ENCODE peak calls at places on chromosomes 4 and X, in six cellular contexts. B is activated CD8-positive, alpha-beta T cell treated with anti-CD3 and anti-CD28 coated beads for 36 hours; K is GM23338; J is HCT116; N is nephron progenitor cell; H is activated B cell treated with CpG ODN at 0.5 μM for 24 hours. I is an unnamed sample.

GRCh38 chr4:48967626-48968025 is 18.4 kb upstream of the CWH43 start:
- DNase-seq in K (peak; percentile 26), J (no peak), B (no peak), N (no peak), H (no peak), I (no peak)

GRCh38 chr4:156705291-156705690 is 266.3 kb downstream of the PDGFC start:
- DNase-seq in K (no peak), H (no peak), B (no peak), N (no peak), J (no peak), I (no peak)

GRCh38 chr4:180870623-180871022 is 1372.6 kb upstream of the TENM3 start:
- DNase-seq in B (no peak), N (no peak), K (no peak), H (no peak), J (no peak), I (no peak)

GRCh38 chr4:184123009-184123408 is 94.7 kb downstream of the ENPP6 start:
- DNase-seq in K (no peak), H (no peak), J (no peak), B (no peak), N (no peak), I (no peak)

GRCh38 chr4:26590639-26591038 is 6.8 kb downstream of the TBC1D19 start:
- DNase-seq in N (no peak), H (no peak), K (no peak), J (peak; percentile 60), B (no peak), I (no peak)

GRCh38 chr4:184934184-184934583 is 84.1 kb upstream of the HELT start:
- DNase-seq in B (no peak), J (no peak), K (no peak), H (no peak), N (no peak), I (no peak)

GRCh38 chr4:121800638-121800960 is 524 bp upstream of the EXOSC9 start:
- DNase-seq in N (no peak), H (no peak), J (no peak), B (no peak), K (no peak), I (no peak)

GRCh38 chr4:14336656-14337055 is 665.6 kb upstream of the CPEB2 start:
- DNase-seq in N (no peak), B (no peak), H (no peak), J (no peak), K (no peak), I (no peak)

GRCh38 chr4:169604131-169604900 is 8.1 kb downstream of the NEK1 start:
- DNase-seq in K (no peak), H (no peak), J (no peak), N (no peak), B (peak; percentile 62), I (no peak)

GRCh38 chr4:41185614-41186609 is 28.4 kb downstream of the APBB2 start:
- DNase-seq in K (no peak), N (no peak), B (no peak), J (no peak), H (no peak), I (no peak)

GRCh38 chr4:134122903-134123302 is 78.7 kb downstream of the PABPC4L start:
- DNase-seq in N (no peak), B (no peak), J (no peak), K (no peak), H (no peak), I (no peak)

GRCh38 chr4:170741856-170742255 is 652.1 kb upstream of the AADAT start:
- DNase-seq in B (no peak), K (no peak), H (no peak), N (no peak), J (no peak), I (no peak)

GRCh38 chrX:72305286-72306084 is at the start of gene CITED1:
- DNase-seq in J (no peak), B (peak; percentile 19), N (peak; percentile 24), H (peak; percentile 17), K (peak; percentile 35), I (no peak)

GRCh38 chrX:94493405-94493804 is 819.4 kb downstream of the FAM133A start:
- DNase-seq in K (no peak), B (no peak), N (no peak), H (no peak), J (no peak), I (no peak)

GRCh38 chr4:52912608-52913007 is 50.5 kb downstream of the RASL11B start:
- DNase-seq in H (no peak), J (no peak), B (no peak), K (no peak), N (no peak), I (no peak)

GRCh38 chrX:138082881-138083280 is 517.0 kb downstream of the ZIC3 start:
- DNase-seq in K (no peak), J (no peak), B (no peak), H (no peak), N (no peak), I (no peak)

GRCh38 chrX:46044486-46044885 is 500.7 kb downstream of the ZNF674 start:
- DNase-seq in N (no peak), H (no peak), J (no peak), B (no peak), K (no peak), I (no peak)

GRCh38 chrX:2342878-2343277 is 157.9 kb downstream of the DHRSX start:
- DNase-seq in K (no peak), B (no peak), N (no peak), H (no peak), J (no peak), I (no peak)

GRCh38 chrX:114580336-114580735 is 3.5 kb upstream of the HTR2C start:
- DNase-seq in B (no peak), N (no peak), K (peak; percentile 49), J (no peak), H (no peak), I (no peak)

GRCh38 chr4:163558539-163559044 is 64.1 kb downstream of the TMA16 start:
- DNase-seq in J (no peak), B (peak; percentile 12), K (no peak), N (no peak), H (peak; percentile 33), I (no peak)

GRCh38 chr4:40877081-40877480 is 127.3 kb downstream of the NSUN7 start:
- DNase-seq in N (no peak), B (no peak), K (no peak), H (no peak), J (no peak), I (no peak)

GRCh38 chr4:8835521-8836365 is 35.9 kb downstream of the HMX1 start:
- DNase-seq in K (no peak), B (no peak), J (no peak), H (no peak), N (no peak), I (no peak)

GRCh38 chr4:17854076-17854475 is 43.3 kb downstream of the NCAPG start:
- DNase-seq in K (no peak), J (no peak), H (no peak), N (no peak), B (no peak), I (no peak)

GRCh38 chr4:32142075-32142474 is 1421.9 kb downstream of the PCDH7 start:
- DNase-seq in B (no peak), H (no peak), J (no peak), N (no peak), K (no peak), I (no peak)

DNA sequence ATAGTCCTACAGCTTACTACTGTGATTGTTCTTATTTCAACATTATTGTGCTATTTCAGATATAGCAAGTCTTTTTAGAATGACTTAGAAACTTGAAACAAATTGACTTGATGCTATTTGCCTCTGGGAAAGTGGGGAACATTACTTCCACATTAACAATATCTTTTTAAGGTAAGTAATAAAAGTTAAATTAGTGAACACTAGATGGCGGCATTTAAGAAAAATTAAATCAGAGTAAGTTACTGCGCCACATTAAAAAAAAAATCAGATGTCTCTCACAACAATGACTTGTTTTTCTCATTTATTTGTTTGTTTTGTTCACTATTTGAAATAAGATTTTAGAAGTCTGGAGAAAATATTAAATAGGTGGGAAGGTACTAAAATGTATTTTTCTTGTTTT is 1026.9 kb upstream of the SLIT2 start:
- DNase-seq in B (no peak), K (peak; percentile 66), H (no peak), N (no peak), J (peak; percentile 16), I (no peak)
- TF ChIP-seq CTCF in B (peak; percentile 32), K (no peak), H (no peak), N (peak; percentile 50), J (peak; percentile 13), I (peak; percentile 40)

GRCh38 chrX:17814557-17814956 is 46.5 kb downstream of the RAI2 start:
- DNase-seq in N (no peak), H (no peak), B (no peak), K (no peak), J (no peak), I (no peak)

GRCh38 chrX:17814059-17814458 is 47.0 kb downstream of the RAI2 start:
- DNase-seq in B (no peak), K (no peak), J (no peak), H (no peak), N (no peak), I (no peak)

GRCh38 chrX:17813277-17813676 is 47.8 kb downstream of the RAI2 start:
- DNase-seq in J (no peak), N (no peak), K (no peak), B (no peak), H (no peak), I (no peak)

GRCh38 chrX:17809984-17810383 is 51.1 kb downstream of the RAI2 start:
- DNase-seq in K (no peak), B (no peak), H (no peak), N (no peak), J (no peak), I (no peak)

GRCh38 chrX:17812763-17813162 is 48.3 kb downstream of the RAI2 start:
- DNase-seq in K (peak; percentile 39), J (no peak), H (no peak), N (no peak), B (peak; percentile 4), I (no peak)
- TF ChIP-seq CTCF in K (peak; percentile 83), J (peak; percentile 31), H (no peak), N (peak; percentile 73), B (peak; percentile 20), I (peak; percentile 27)

DNA sequence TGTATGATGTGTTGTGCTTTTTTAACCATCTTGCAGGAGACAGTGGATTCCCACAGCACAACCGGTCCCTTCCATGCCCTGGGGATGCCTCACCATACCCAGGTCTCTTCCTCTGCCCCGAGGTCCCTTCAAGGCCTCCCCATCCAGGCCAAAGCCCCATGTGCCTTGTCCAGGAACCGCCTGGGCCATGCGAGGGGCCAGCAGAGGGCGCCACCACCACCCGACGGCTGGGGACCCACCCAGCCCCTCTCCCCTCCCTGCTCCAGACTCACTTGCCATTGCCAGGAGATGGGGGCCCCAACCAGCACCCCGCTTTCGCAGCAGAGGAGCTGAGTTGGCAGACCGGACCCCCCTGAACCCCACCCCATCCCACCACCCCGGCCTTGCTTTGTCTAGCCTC is 485.5 kb downstream of the TRAM1L1 start:
- DNase-seq in K (peak; percentile 52), B (peak; percentile 10), H (no peak), N (peak; percentile 13), J (no peak), I (no peak)
- TF ChIP-seq CTCF in K (peak; percentile 84), B (no peak), H (no peak), N (no peak), J (no peak), I (no peak)

DNA sequence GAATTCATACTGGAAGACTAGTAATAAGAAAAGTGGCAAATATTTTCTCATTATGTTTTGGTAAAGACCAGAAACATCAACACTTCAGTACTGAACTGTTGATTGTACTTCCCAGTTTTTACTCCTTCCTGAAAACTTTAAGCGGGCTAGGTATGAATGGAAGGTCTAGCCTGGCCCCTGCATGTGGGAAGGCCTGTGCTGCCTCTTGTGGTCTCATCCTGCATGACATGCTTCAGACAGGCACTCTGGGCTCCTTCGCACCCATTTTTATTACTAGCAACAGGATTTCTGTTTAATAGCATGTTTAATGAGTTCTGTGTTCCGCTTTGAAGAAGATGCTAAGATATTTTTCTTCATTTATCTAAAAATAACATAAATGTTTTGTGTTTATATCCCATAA is 279.1 kb downstream of the ANK2 start:
- DNase-seq in H (no peak), J (no peak), N (peak; percentile 18), B (peak; percentile 29), K (peak; percentile 86), I (no peak)
- TF ChIP-seq CTCF in H (no peak), J (peak; percentile 23), N (peak; percentile 46), B (peak; percentile 54), K (peak; percentile 88), I (peak; percentile 41)

I was measured in D721Med.